ENCODE peak calls at places on chromosomes 13 and 19, in five cellular contexts. S is activated naive CD4-positive, alpha-beta T cell; F is HFF-Myc; P is naive B cell; D is Kasumi-1. N is an unnamed sample.
A peak's percentile ranks its signal among the peaks of the same experiment; 100 is the strongest.

GRCh38 chr13:110592670-110593069 is 22.7 kb upstream of the NAXD start:
- DNase-seq in P (no peak), S (no peak), D (no peak), F (no peak), N (peak; percentile 82)

GRCh38 chr13:26074706-26075105 is 22.9 kb upstream of the SHISA2 start:
- DNase-seq in S (no peak), F (no peak), D (no peak), P (no peak), N (peak; percentile 8)

GRCh38 chr19:49475995-49476880 is 2.2 kb downstream of the FLT3LG start:
- DNase-seq in F (no peak), S (peak; percentile 32), D (peak; percentile 61), P (no peak), N (no peak)

GRCh38 chr19:2261438-2262172 is 5.4 kb upstream of the JSRP1 start:
- DNase-seq in F (no peak), P (no peak), D (peak; percentile 40), S (no peak), N (peak; percentile 34)

GRCh38 chr13:82772802-82773201 is 1109.5 kb downstream of the SLITRK1 start:
- DNase-seq in S (no peak), P (no peak), D (no peak), F (no peak), N (peak; percentile 40)

GRCh38 chr13:69331245-69331644 is 776.4 kb upstream of the ATXN8OS start:
- DNase-seq in D (no peak), F (no peak), P (no peak), S (no peak), N (no peak)

GRCh38 chr13:36282818-36283432 is 14.7 kb downstream of the CCDC169 start:
- DNase-seq in S (no peak), F (no peak), P (peak; percentile 7), D (peak; percentile 18), N (peak; percentile 77)

GRCh38 chr13:80168089-80168850 is 172.7 kb downstream of the SPRY2 start:
- DNase-seq in D (peak; percentile 96), P (no peak), S (no peak), F (no peak), N (peak; percentile 31)

GRCh38 chr19:13963603-13964105 is 11.3 kb downstream of the DCAF15 start:
- DNase-seq in D (no peak), F (no peak), P (no peak), S (no peak), N (no peak)

GRCh38 chr13:22311734-22312404 is 641.0 kb downstream of the FGF9 start:
- DNase-seq in S (no peak), F (no peak), P (no peak), D (no peak), N (no peak)

GRCh38 chr19:31289976-31290375 is 59.3 kb downstream of the TSHZ3 start:
- DNase-seq in P (no peak), F (no peak), S (no peak), D (no peak), N (no peak)

N was measured in fibroblast of the aortic adventitia.